ENCODE peak calls at places on chromosomes 3 and 15, in four cellular contexts. D is mesendoderm, E is H1, V is IMR-90. L is an unnamed sample.

GRCh38 chr3:186259612-186260383 is 102.2 kb downstream of the DGKG start:
- DNase-seq in D (peak; percentile 96), E (peak; percentile 77), V (peak; percentile 73), L (peak; percentile 97)

GRCh38 chr3:127722104-127722784 is 49.5 kb downstream of the ABTB1 start:
- DNase-seq in D (peak; percentile 23), E (no peak), V (no peak), L (no peak)

GRCh38 chr15:59434481-59434880 is 3.5 kb upstream of the FAM81A start:
- DNase-seq in D (no peak), E (no peak), V (no peak), L (no peak)

GRCh38 chr15:41969851-41970431 is 2.4 kb downstream of the EHD4 start:
- DNase-seq in D (peak; percentile 80), E (no peak), V (no peak), L (no peak)

GRCh38 chr3:177596822-177597271 is 399.6 kb upstream of the TBL1XR1 start:
- DNase-seq in D (no peak), E (no peak), V (no peak), L (no peak)

GRCh38 chr3:156892701-156893100 is 66.5 kb downstream of the LEKR1 start:
- DNase-seq in D (peak; percentile 11), E (no peak), V (peak; percentile 51), L (no peak)

GRCh38 chr3:174342941-174343431 is 516.1 kb upstream of the NAALADL2 start:
- DNase-seq in D (no peak), E (no peak), V (peak; percentile 78), L (no peak)

GRCh38 chr15:52102468-52102867 is 10.1 kb downstream of the BCL2L10 start:
- DNase-seq in D (peak; percentile 57), E (no peak), V (peak; percentile 92), L (no peak)

GRCh38 chr15:83850846-83851245 is 196.9 kb downstream of the ADAMTSL3 start:
- DNase-seq in D (no peak), E (no peak), V (no peak), L (no peak)

GRCh38 chr3:150300376-150300775 is 107.7 kb upstream of the TSC22D2 start:
- DNase-seq in D (peak; percentile 21), E (no peak), V (no peak), L (no peak)

GRCh38 chr15:90306560-90306959 is 41.1 kb downstream of the NGRN start:
- DNase-seq in D (no peak), E (no peak), V (no peak), L (no peak)

GRCh38 chr3:30017882-30018281 is 588.5 kb upstream of the TGFBR2 start:
- DNase-seq in D (peak; percentile 83), E (no peak), V (no peak), L (no peak)

GRCh38 chr3:171206283-171206682 is 179.8 kb upstream of the SLC2A2 start:
- DNase-seq in D (peak; percentile 85), E (no peak), V (no peak), L (peak; percentile 71)

GRCh38 chr15:67843571-67844387 is 3.9 kb upstream of the RNU6-1 start:
- DNase-seq in D (peak; percentile 93), E (no peak), V (peak; percentile 56), L (no peak)

GRCh38 chr3:50302095-50303037 is 1.0 kb downstream of the HYAL1 start:
- DNase-seq in D (no peak), E (no peak), V (no peak), L (no peak)

GRCh38 chr3:130522399-130522798 is 5.4 kb downstream of the COL6A6 start:
- DNase-seq in D (no peak), E (no peak), V (no peak), L (no peak)

GRCh38 chr3:122957707-122958210 is 69.8 kb downstream of the SEMA5B start:
- DNase-seq in D (no peak), E (no peak), V (no peak), L (no peak)

GRCh38 chr3:196506687-196507086 is 3.1 kb upstream of the RNF168 start:
- DNase-seq in D (peak; percentile 18), E (no peak), V (no peak), L (no peak)

GRCh38 chr15:64501396-64501716 is 41.0 kb downstream of the ZNF609 start:
- DNase-seq in D (no peak), E (no peak), V (no peak), L (no peak)

GRCh38 chr3:29925150-29925549 is 644.3 kb downstream of the RBMS3 start:
- DNase-seq in D (no peak), E (no peak), V (peak; percentile 22), L (no peak)

GRCh38 chr15:91572110-91572509 is 281.4 kb upstream of the SLCO3A1 start:
- DNase-seq in D (no peak), E (no peak), V (peak; percentile 15), L (no peak)

GRCh38 chr3:133371181-133371580 is 28.7 kb upstream of the BFSP2 start:
- DNase-seq in D (no peak), E (no peak), V (no peak), L (peak; percentile 7)

GRCh38 chr3:177862962-177863491 is 665.7 kb upstream of the TBL1XR1 start:
- DNase-seq in D (no peak), E (no peak), V (no peak), L (no peak)

GRCh38 chr3:71662553-71662952 is 62.6 kb downstream of the EIF4E3 start:
- DNase-seq in D (no peak), E (no peak), V (no peak), L (no peak)

GRCh38 chr3:134473868-134474546 is 11.8 kb downstream of the ANAPC13 start:
- DNase-seq in D (peak; percentile 94), E (no peak), V (peak; percentile 87), L (peak; percentile 64)

DNA sequence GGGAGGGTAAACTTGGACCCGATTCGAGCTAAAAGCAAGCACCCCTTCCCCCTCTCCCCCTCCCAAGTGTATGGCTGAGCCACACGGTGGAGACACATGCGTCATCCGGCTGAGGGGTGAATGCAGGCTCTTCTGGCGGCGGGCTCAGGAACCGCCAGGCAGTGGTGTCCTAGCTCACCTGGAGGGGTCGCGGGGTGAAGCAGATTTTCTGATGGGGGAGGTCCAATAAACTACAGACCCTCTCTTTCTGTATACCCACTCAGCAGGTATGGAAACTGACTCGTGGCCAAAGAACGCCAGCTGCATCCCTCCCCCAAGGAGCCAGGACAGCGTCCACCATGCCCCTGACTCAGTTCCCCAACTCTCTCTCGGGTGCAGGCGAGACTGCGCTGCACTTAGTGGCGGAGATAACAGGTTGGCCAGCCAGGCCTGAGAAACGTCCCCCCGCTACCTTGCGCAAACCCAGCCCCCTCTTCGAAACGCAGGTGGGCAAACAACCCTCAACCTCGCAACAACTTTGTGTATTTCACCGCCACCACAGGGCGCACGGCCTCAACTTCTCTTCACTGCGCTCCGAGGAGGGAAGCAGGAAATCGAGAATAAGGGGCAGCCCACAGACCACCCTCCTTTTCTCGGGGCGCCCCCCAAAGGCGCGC is 1.3 kb downstream of the MAGI1 start:
- DNase-seq in D (peak; percentile 93), E (peak; percentile 39), V (peak; percentile 64), L (peak; percentile 76)
- H3K18ac ChIP-seq in D (peak overlapping the region; percentile 89), E (peak overlapping the region; percentile 76), V (peak overlapping the region; percentile 21), L (peak overlapping the region; percentile 72)

DNA sequence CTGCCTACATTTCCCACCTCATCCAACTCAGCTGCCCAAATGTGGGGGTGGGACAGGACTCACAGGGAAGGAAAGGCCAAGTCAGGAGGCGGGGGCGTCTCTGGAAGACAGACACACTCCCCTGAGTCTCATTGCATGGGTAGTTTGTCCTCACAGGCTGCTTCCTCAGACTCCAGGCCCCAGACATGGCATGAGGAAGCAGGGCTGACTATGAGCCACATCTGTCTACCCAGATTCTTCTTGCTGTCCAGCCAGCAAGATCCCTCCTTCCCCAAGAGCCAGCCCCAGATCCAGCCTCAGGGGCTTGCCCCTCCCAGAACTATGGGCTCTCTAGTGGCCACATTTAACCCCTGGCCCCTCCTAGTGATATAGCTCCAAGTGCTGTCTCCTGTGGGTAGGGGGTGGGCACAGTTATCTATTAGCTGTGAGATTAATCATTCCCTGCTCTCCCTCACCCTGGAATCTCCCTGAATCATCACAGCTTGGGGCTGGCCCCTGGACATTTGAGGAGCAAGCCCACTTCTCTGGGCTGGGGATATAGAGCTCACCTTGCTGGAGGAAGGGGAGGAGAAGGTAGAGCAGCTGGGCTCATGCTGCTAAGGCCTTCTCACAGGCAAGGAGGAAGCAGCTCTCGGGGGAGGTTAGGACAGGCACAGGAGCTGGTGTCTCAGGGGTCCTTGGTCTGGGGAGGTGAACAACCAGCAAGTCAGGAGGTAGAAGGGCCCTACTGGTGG is 2.1 kb upstream of the CCDC33 start:
- DNase-seq in D (peak; percentile 48), E (no peak), V (no peak), L (no peak)
- H4K5ac ChIP-seq in D (no peak overlapping the region), E (no peak overlapping the region), V (no peak overlapping the region), L (no peak overlapping the region)

GRCh38 chr3:12840591-12841084 is 727 bp downstream of the RPL32 start:
- DNase-seq in D (no peak), E (no peak), V (no peak), L (no peak)
- H3K18ac ChIP-seq in D (peak overlapping the region; percentile 31), E (peak overlapping the region; percentile 95), V (no peak overlapping the region), L (peak overlapping the region; percentile 97)

DNA sequence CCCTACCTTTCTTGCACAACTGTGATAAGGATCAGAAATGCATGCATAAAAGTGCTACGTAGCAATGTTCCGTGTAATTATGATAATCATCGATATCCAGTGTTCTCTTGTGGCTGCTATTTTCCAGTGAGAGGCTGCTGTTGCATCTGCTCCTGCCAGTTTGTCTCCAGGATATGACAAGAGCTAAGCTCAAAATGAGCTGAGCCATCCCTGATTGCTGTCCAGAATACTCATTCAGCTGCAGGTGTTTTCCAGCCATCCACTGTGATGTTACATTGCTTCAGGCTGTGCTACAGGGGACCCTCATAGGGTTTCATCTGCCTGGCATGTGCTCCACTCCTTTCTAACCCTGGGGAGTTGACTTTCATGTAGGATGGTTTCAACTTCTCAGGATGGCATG is 976.1 kb downstream of the ROBO1 start:
- DNase-seq in D (no peak), E (no peak), V (no peak), L (no peak)
- H4K5ac ChIP-seq in D (no peak overlapping the region), E (no peak overlapping the region), V (no peak overlapping the region), L (no peak overlapping the region)

GRCh38 chr3:16199769-16200168 is 25.3 kb downstream of the GALNT15 start:
- DNase-seq in D (no peak), E (no peak), V (no peak), L (no peak)
- H3K18ac ChIP-seq in D (no peak overlapping the region), E (no peak overlapping the region), V (no peak overlapping the region), L (no peak overlapping the region)